ENCODE peak calls at places on chromosomes 11 and 22, in seven cellular contexts. E, C, L, N, D, U and Z are unnamed samples.

GRCh38 chr22:39300198-39300830 is 19.1 kb downstream of the RPL3 start:
- DNase-seq in D (no peak), U (no peak), E (peak; percentile 34), L (peak; percentile 64), C (no peak), N (no peak), Z (peak; percentile 34)

GRCh38 chr11:110786226-110786902 is 74.1 kb upstream of the ARHGAP20 start:
- DNase-seq in E (no peak), N (no peak), D (no peak), C (no peak), L (no peak), U (no peak), Z (no peak)

GRCh38 chr11:46686886-46687810 is 13.3 kb downstream of the ARHGAP1 start:
- DNase-seq in U (no peak), N (no peak), D (no peak), E (peak; percentile 38), L (no peak), C (no peak), Z (no peak)

GRCh38 chr22:46758867-46759290 is 3.6 kb upstream of the TBC1D22A start:
- DNase-seq in U (peak; percentile 67), D (no peak), L (peak; percentile 96), N (peak; percentile 44), C (peak; percentile 69), E (peak; percentile 57), Z (no peak)

GRCh38 chr11:46321757-46322156 is 25.5 kb upstream of the DGKZ start:
- DNase-seq in C (no peak), U (no peak), L (no peak), N (no peak), D (no peak), E (no peak), Z (no peak)

GRCh38 chr11:3226846-3227567 is 5.2 kb downstream of the MRGPRE start:
- DNase-seq in D (no peak), U (no peak), E (no peak), N (no peak), L (no peak), C (no peak), Z (no peak)

GRCh38 chr11:105903113-105903512 is 118.9 kb downstream of the MSANTD4 start:
- DNase-seq in U (peak; percentile 1), D (no peak), C (no peak), L (no peak), N (no peak), E (no peak), Z (no peak)

GRCh38 chr22:20234314-20234682 is 33.8 kb downstream of the RTN4R start:
- DNase-seq in N (no peak), C (no peak), U (no peak), E (no peak), L (no peak), D (no peak), Z (no peak)